ENCODE peak calls at places on chromosomes 3 and 15, in six cellular contexts. W is HFFc6; X is OCI-LY7; V is AG09309; E is CD8-positive, alpha-beta T cell; B is lower lobe of right lung. L is an unnamed sample.

GRCh38 chr3:119497824-119498187 is 541 bp upstream of the TIMMDC1 start:
- DNase-seq in W (no peak), X (no peak), V (no peak), E (no peak), B (no peak), L (no peak)

GRCh38 chr15:38169982-38170381 is 82.7 kb upstream of the SPRED1 start:
- DNase-seq in W (peak; percentile 17), X (no peak), V (peak; percentile 72), E (no peak), B (no peak), L (no peak)

GRCh38 chr3:8968375-8968882 is 5.2 kb upstream of the RAD18 start:
- DNase-seq in W (no peak), X (no peak), V (no peak), E (no peak), B (no peak), L (no peak)

GRCh38 chr3:150094150-150094932 is 123.6 kb upstream of the PFN2 start:
- DNase-seq in W (peak; percentile 43), X (no peak), V (peak; percentile 24), E (no peak), B (no peak), L (no peak)

GRCh38 chr3:98793971-98794370 is 30.8 kb downstream of the ST3GAL6 start:
- DNase-seq in W (no peak), X (no peak), V (no peak), E (no peak), B (no peak), L (no peak)

GRCh38 chr3:52167240-52167639 is 13.0 kb upstream of the POC1A start:
- DNase-seq in W (no peak), X (no peak), V (no peak), E (no peak), B (no peak), L (no peak)

GRCh38 chr3:8756671-8757070 is 12.7 kb downstream of the OXTR start:
- DNase-seq in W (no peak), X (no peak), V (no peak), E (no peak), B (no peak), L (no peak)

GRCh38 chr3:141753399-141753798 is 9.8 kb upstream of the GRK7 start:
- DNase-seq in W (no peak), X (no peak), V (no peak), E (no peak), B (no peak), L (no peak)

GRCh38 chr15:85756411-85757072 is 38.2 kb downstream of the KLHL25 start:
- DNase-seq in W (no peak), X (no peak), V (no peak), E (no peak), B (no peak), L (no peak)

GRCh38 chr15:85755942-85756341 is 38.8 kb downstream of the KLHL25 start:
- DNase-seq in W (no peak), X (no peak), V (no peak), E (no peak), B (no peak), L (no peak)

GRCh38 chr15:85754993-85755392 is 39.7 kb downstream of the KLHL25 start:
- DNase-seq in W (no peak), X (no peak), V (no peak), E (no peak), B (no peak), L (no peak)

GRCh38 chr15:85753791-85754452 is 40.8 kb downstream of the KLHL25 start:
- DNase-seq in W (no peak), X (no peak), V (no peak), E (no peak), B (no peak), L (no peak)

DNA sequence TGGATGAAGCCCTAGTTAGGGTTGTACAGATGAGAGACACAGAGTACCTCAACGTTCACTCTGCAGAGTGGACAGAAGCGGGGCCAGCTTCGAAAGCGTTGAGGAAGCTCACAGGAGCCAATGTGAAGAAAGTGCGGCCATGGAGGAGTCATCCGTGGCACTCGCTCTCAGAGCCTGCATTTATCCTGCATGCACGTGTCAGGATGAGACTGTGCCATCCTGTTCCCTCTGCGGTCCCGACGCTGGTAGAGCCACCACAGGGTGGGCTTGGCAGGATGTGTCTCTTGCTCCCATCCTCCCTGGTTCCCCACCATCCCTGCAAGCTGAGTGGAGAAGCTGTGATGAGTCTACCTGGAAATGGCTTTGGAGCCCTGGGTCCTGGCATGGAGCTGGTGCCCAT is 39.3 kb downstream of the KLHL25 start:
- DNase-seq in W (no peak), X (no peak), V (no peak), E (no peak), B (no peak), L (no peak)
- TF ChIP-seq CTCF in W (no peak), X (no peak), V (no peak), E (no peak), B (no peak), L (no peak)

GRCh38 chr3:158659454-158660237 is 12.8 kb downstream of the LXN start:
- DNase-seq in W (peak; percentile 77), X (peak; percentile 51), V (peak; percentile 46), E (no peak), B (no peak), L (peak; percentile 37)
- TF ChIP-seq CTCF in W (peak; percentile 86), X (peak; percentile 85), V (peak; percentile 77), E (peak; percentile 52), B (peak; percentile 65), L (peak; percentile 66)

GRCh38 chr3:59052803-59053411 is 3.1 kb upstream of the CFAP20DC start:
- DNase-seq in W (peak; percentile 47), X (peak; percentile 27), V (no peak), E (no peak), B (no peak), L (peak; percentile 39)
- TF ChIP-seq CTCF in W (peak; percentile 89), X (peak; percentile 78), V (peak; percentile 77), E (peak; percentile 22), B (peak; percentile 67), L (peak; percentile 67)

GRCh38 chr3:22729981-22730380 is 473.1 kb upstream of the UBE2E2 start:
- DNase-seq in W (no peak), X (no peak), V (no peak), E (no peak), B (no peak), L (no peak)
- TF ChIP-seq CTCF in W (peak; percentile 13), X (peak; percentile 45), V (no peak), E (no peak), B (no peak), L (peak; percentile 27)

GRCh38 chr3:116453676-116454346 is 8.5 kb upstream of the LSAMP start:
- DNase-seq in W (no peak), X (no peak), V (no peak), E (no peak), B (no peak), L (no peak)
- TF ChIP-seq CTCF in W (peak; percentile 40), X (peak; percentile 47), V (no peak), E (no peak), B (no peak), L (no peak)

DNA sequence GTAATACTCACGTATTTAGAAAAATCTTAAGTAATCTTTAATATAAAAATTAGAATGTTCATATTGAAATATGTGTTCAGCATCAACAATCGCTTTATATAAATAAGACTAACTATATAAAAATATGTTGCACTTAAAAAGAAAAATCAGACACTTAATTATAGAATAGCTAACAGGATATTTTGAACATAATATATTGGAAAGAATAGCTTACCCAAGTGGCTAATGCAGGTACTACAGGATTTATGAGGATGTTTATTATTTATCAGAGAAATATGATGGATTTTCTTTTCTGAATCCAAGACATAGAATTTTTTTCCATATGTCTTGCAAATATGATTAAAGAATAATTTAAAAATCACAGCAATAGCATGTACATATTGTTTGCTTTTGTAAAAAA is 567.9 kb upstream of the GBE1 start:
- DNase-seq in W (no peak), X (no peak), V (no peak), E (no peak), B (no peak), L (no peak)
- TF ChIP-seq CTCF in W (peak; percentile 67), X (peak; percentile 65), V (peak; percentile 2), E (no peak), B (peak; percentile 34), L (peak; percentile 20)

L was measured in GM13977.